ENCODE peak calls at places on chromosomes 1 and 21, in ten cellular contexts. E, G, M, J, V, L, F, S, R and T are unnamed samples.

GRCh38 chr1:205927676-205928075 is 15.6 kb downstream of the SLC26A9 start:
- DNase-seq in J (no peak), V (no peak), L (no peak), R (no peak), G (no peak), F (no peak), S (no peak), E (no peak), M (no peak), T (no peak)

GRCh38 chr1:26597629-26598039 is 68.1 kb downstream of the RPS6KA1 start:
- DNase-seq in F (no peak), R (peak; percentile 72), L (no peak), M (peak; percentile 55), V (no peak), J (peak; percentile 76), E (no peak), S (no peak), G (peak; percentile 66), T (no peak)

GRCh38 chr1:14265515-14265914 is 333.0 kb upstream of the KAZN start:
- DNase-seq in R (no peak), G (no peak), E (no peak), S (no peak), F (no peak), J (no peak), V (no peak), M (no peak), L (no peak), T (no peak)

GRCh38 chr21:45455321-45456013 is 50.5 kb downstream of the COL18A1 start:
- DNase-seq in G (peak; percentile 30), J (peak; percentile 69), R (no peak), L (no peak), S (no peak), E (no peak), V (no peak), F (no peak), M (peak; percentile 80), T (no peak)

GRCh38 chr1:151990856-151991198 is 2.8 kb downstream of the S100A10 start:
- DNase-seq in M (peak; percentile 76), E (no peak), F (no peak), S (no peak), L (no peak), V (peak; percentile 31), G (no peak), R (peak; percentile 80), J (peak; percentile 64), T (no peak)

GRCh38 chr1:48596036-48596435 is 124.0 kb upstream of the SPATA6 start:
- DNase-seq in J (peak; percentile 11), G (no peak), F (no peak), R (no peak), M (no peak), S (no peak), V (no peak), L (no peak), E (no peak), T (no peak)

GRCh38 chr1:43366179-43366578 is 1.6 kb downstream of the ELOVL1 start:
- DNase-seq in G (no peak), E (no peak), F (no peak), S (no peak), M (peak; percentile 71), J (no peak), V (no peak), R (no peak), L (no peak), T (no peak)

GRCh38 chr21:46116189-46116845 is 18.4 kb downstream of the COL6A2 start:
- DNase-seq in L (no peak), R (no peak), J (no peak), E (no peak), V (peak; percentile 16), M (no peak), S (no peak), G (no peak), F (no peak), T (no peak)

GRCh38 chr21:41501919-41502318 is 6.0 kb downstream of the TMPRSS2 start:
- DNase-seq in E (no peak), G (no peak), M (peak; percentile 73), R (no peak), V (no peak), S (no peak), L (no peak), F (no peak), J (no peak), T (no peak)

GRCh38 chr21:44258056-44258725 is 3.5 kb downstream of the DNMT3L start:
- DNase-seq in R (no peak), J (no peak), S (no peak), G (no peak), M (no peak), V (no peak), E (no peak), L (no peak), F (no peak), T (no peak)

GRCh38 chr1:57017717-57018116 is 51.9 kb upstream of the C8B start:
- DNase-seq in V (no peak), G (no peak), L (no peak), F (peak; percentile 10), J (peak; percentile 2), M (no peak), R (no peak), E (no peak), S (no peak), T (no peak)

GRCh38 chr1:10075732-10076131 is 43.0 kb downstream of the UBE4B start:
- DNase-seq in L (no peak), F (no peak), R (no peak), M (no peak), S (no peak), J (no peak), E (no peak), V (no peak), G (no peak), T (no peak)

GRCh38 chr1:109635862-109636200 is 16.2 kb downstream of the AMPD2 start:
- DNase-seq in J (no peak), V (no peak), F (no peak), L (no peak), M (no peak), R (no peak), E (no peak), G (no peak), S (no peak), T (no peak)

GRCh38 chr1:6612641-6613360 is 730 bp upstream of the PHF13 start:
- DNase-seq in G (peak; percentile 60), E (no peak), M (peak; percentile 59), R (peak; percentile 68), L (peak; percentile 71), S (no peak), F (peak; percentile 37), V (no peak), J (peak; percentile 39), T (no peak)

GRCh38 chr1:192807968-192808587 is 761 bp upstream of the RGS2 start:
- DNase-seq in R (no peak), S (no peak), V (no peak), E (no peak), F (peak; percentile 5), M (peak; percentile 63), L (no peak), G (peak; percentile 30), J (peak; percentile 74), T (no peak)

GRCh38 chr1:83543222-83543973 is 455.5 kb downstream of the TTLL7 start:
- DNase-seq in R (peak; percentile 10), V (no peak), M (no peak), F (no peak), L (no peak), J (no peak), S (no peak), E (no peak), G (no peak), T (no peak)

GRCh38 chr1:119737040-119737682 is 25.4 kb downstream of the PHGDH start:
- DNase-seq in R (peak; percentile 3), G (no peak), L (peak; percentile 57), J (peak; percentile 67), E (no peak), F (no peak), M (no peak), S (peak; percentile 48), V (no peak), T (no peak)